ENCODE peak calls at places on chromosome 6, in five cellular contexts. One of them, this sample, is unnamed.

GRCh38 chr6:167235005-167235404 is 56.1 kb upstream of the UNC93A start:
- DNase-seq in cardiac muscle cell: no peak
- DNase-seq in HTR-8/SVneo: no peak
- DNase-seq in hepatic stellate cell: no peak
- DNase-seq in midbrain: no peak
- DNase-seq in this sample: no peak

GRCh38 chr6:162705736-162706135 is 21.8 kb downstream of the PRKN start:
- DNase-seq in cardiac muscle cell: no peak
- DNase-seq in HTR-8/SVneo: no peak
- DNase-seq in hepatic stellate cell: no peak
- DNase-seq in midbrain: no peak
- DNase-seq in this sample: no peak

GRCh38 chr6:129645371-129646139 is 64.4 kb downstream of the ARHGAP18 start:
- DNase-seq in cardiac muscle cell: no peak
- DNase-seq in HTR-8/SVneo: no peak
- DNase-seq in hepatic stellate cell: no peak
- DNase-seq in midbrain: no peak
- DNase-seq in this sample: peak

GRCh38 chr6:129969064-129969463 is 49.3 kb upstream of the L3MBTL3 start:
- DNase-seq in cardiac muscle cell: no peak
- DNase-seq in HTR-8/SVneo: no peak
- DNase-seq in hepatic stellate cell: no peak
- DNase-seq in midbrain: no peak
- DNase-seq in this sample: peak

GRCh38 chr6:161417712-161418457 is 144.0 kb upstream of the AGPAT4 start:
- DNase-seq in cardiac muscle cell: no peak
- DNase-seq in HTR-8/SVneo: no peak
- DNase-seq in hepatic stellate cell: peak
- DNase-seq in midbrain: no peak
- DNase-seq in this sample: peak

GRCh38 chr6:56814308-56814707 is 140.6 kb upstream of the BEND6 start:
- DNase-seq in cardiac muscle cell: no peak
- DNase-seq in HTR-8/SVneo: no peak
- DNase-seq in hepatic stellate cell: no peak
- DNase-seq in midbrain: no peak
- DNase-seq in this sample: peak

GRCh38 chr6:141421378-141421777 is 711.3 kb upstream of the GJE1 start:
- DNase-seq in cardiac muscle cell: no peak
- DNase-seq in HTR-8/SVneo: peak
- DNase-seq in hepatic stellate cell: peak
- DNase-seq in midbrain: no peak
- DNase-seq in this sample: peak

GRCh38 chr6:106802141-106802540 is 172.4 kb downstream of the CD24 start:
- DNase-seq in cardiac muscle cell: peak
- DNase-seq in HTR-8/SVneo: no peak
- DNase-seq in hepatic stellate cell: no peak
- DNase-seq in midbrain: no peak
- DNase-seq in this sample: no peak

This sample was measured in DMS53.